ENCODE peak calls at places on chromosomes 7 and 10, in six cellular contexts. J is NCI-H82, F is hepatic stellate cell, V is COR-L47, C is AG09319, Y is globus pallidus. G is an unnamed sample.

GRCh38 chr10:49008505-49009202 is 69.0 kb upstream of the LRRC18 start:
- DNase-seq in J (no peak), F (no peak), V (no peak), C (no peak), Y (no peak), G (no peak)

GRCh38 chr7:26156454-26157365 is 4.7 kb downstream of the NFE2L3 start:
- DNase-seq in J (no peak), F (peak; percentile 70), V (no peak), C (peak; percentile 37), Y (no peak), G (no peak)

GRCh38 chr10:112435013-112435619 is 11.6 kb downstream of the ZDHHC6 start:
- DNase-seq in J (peak; percentile 5), F (peak; percentile 8), V (no peak), C (peak; percentile 5), Y (no peak), G (no peak)

GRCh38 chr10:112475565-112476233 is 28.7 kb downstream of the VTI1A start:
- DNase-seq in J (no peak), F (no peak), V (no peak), C (no peak), Y (peak; percentile 15), G (no peak)

GRCh38 chr7:95095259-95096122 is 188.1 kb downstream of the PPP1R9A start:
- DNase-seq in J (no peak), F (no peak), V (no peak), C (no peak), Y (peak; percentile 77), G (no peak)

GRCh38 chr10:6778992-6779701 is 199.1 kb upstream of the PRKCQ start:
- DNase-seq in J (no peak), F (no peak), V (no peak), C (peak; percentile 61), Y (peak; percentile 75), G (no peak)

GRCh38 chr10:124177180-124177518 is 83.8 kb upstream of the CHST15 start:
- DNase-seq in J (no peak), F (no peak), V (no peak), C (no peak), Y (no peak), G (no peak)

GRCh38 chr10:125037145-125037544 is 95.2 kb downstream of the ZRANB1 start:
- DNase-seq in J (no peak), F (peak; percentile 90), V (no peak), C (no peak), Y (no peak), G (no peak)

GRCh38 chr7:14691597-14692203 is 210.9 kb downstream of the DGKB start:
- DNase-seq in J (peak; percentile 62), F (no peak), V (no peak), C (peak; percentile 7), Y (peak; percentile 37), G (peak; percentile 33)

GRCh38 chr10:43036581-43037428 is 40.1 kb upstream of the RET start:
- DNase-seq in J (no peak), F (no peak), V (no peak), C (no peak), Y (no peak), G (no peak)

GRCh38 chr10:55091691-55092328 is 290.8 kb upstream of the PCDH15 start:
- DNase-seq in J (peak; percentile 1), F (no peak), V (peak; percentile 7), C (no peak), Y (peak; percentile 5), G (no peak)

GRCh38 chr10:125083576-125083920 is 76.8 kb downstream of the CTBP2 start:
- DNase-seq in J (no peak), F (peak; percentile 80), V (no peak), C (peak; percentile 39), Y (no peak), G (no peak)

GRCh38 chr10:48366261-48366660 is 59.8 kb downstream of the MAPK8 start:
- DNase-seq in J (no peak), F (no peak), V (no peak), C (no peak), Y (no peak), G (no peak)

GRCh38 chr7:20227291-20227795 is 10.2 kb upstream of the MACC1 start:
- DNase-seq in J (peak; percentile 55), F (no peak), V (no peak), C (no peak), Y (no peak), G (no peak)

GRCh38 chr10:132630666-132631347 is 93.2 kb downstream of the INPP5A start:
- DNase-seq in J (no peak), F (peak; percentile 73), V (no peak), C (no peak), Y (no peak), G (no peak)

GRCh38 chr7:17646181-17646956 is 293.9 kb downstream of the SNX13 start:
- DNase-seq in J (peak; percentile 3), F (no peak), V (no peak), C (no peak), Y (no peak), G (no peak)

GRCh38 chr7:30901856-30902255 is 9.8 kb upstream of the AQP1 start:
- DNase-seq in J (peak; percentile 4), F (no peak), V (no peak), C (no peak), Y (no peak), G (no peak)

GRCh38 chr7:85070967-85071628 is 115.8 kb downstream of the SEMA3D start:
- DNase-seq in J (no peak), F (no peak), V (no peak), C (no peak), Y (no peak), G (no peak)

GRCh38 chr7:35736725-35737124 is 41.8 kb upstream of the HERPUD2 start:
- DNase-seq in J (no peak), F (no peak), V (no peak), C (no peak), Y (no peak), G (no peak)

GRCh38 chr10:30178565-30178964 is 119.2 kb upstream of the JCAD start:
- DNase-seq in J (no peak), F (no peak), V (no peak), C (peak; percentile 74), Y (no peak), G (no peak)

GRCh38 chr7:123601530-123601929 is at the start of gene ASB15:
- DNase-seq in J (peak; percentile 95), F (no peak), V (peak; percentile 46), C (no peak), Y (no peak), G (peak; percentile 38)

GRCh38 chr10:113060221-113061053 is 110.4 kb downstream of the TCF7L2 start:
- DNase-seq in J (no peak), F (no peak), V (no peak), C (no peak), Y (peak; percentile 78), G (no peak)

GRCh38 chr7:4631664-4632171 is 50.4 kb upstream of the FOXK1 start:
- DNase-seq in J (peak; percentile 81), F (peak; percentile 94), V (peak; percentile 76), C (peak; percentile 80), Y (peak; percentile 83), G (peak; percentile 54)

GRCh38 chr7:70700055-70700934 is 431.6 kb upstream of the GALNT17 start:
- DNase-seq in J (peak; percentile 73), F (no peak), V (no peak), C (no peak), Y (no peak), G (no peak)

GRCh38 chr7:73703985-73704639 is 15.4 kb downstream of the STX1A start:
- DNase-seq in J (peak; percentile 94), F (peak; percentile 60), V (no peak), C (no peak), Y (no peak), G (no peak)

GRCh38 chr10:123939591-123939990 is 48.0 kb upstream of the CPXM2 start:
- DNase-seq in J (no peak), F (no peak), V (no peak), C (no peak), Y (no peak), G (no peak)

GRCh38 chr7:12490105-12490688 is 80.3 kb upstream of the SCIN start:
- DNase-seq in J (peak; percentile 54), F (peak; percentile 9), V (peak; percentile 66), C (no peak), Y (peak; percentile 11), G (peak; percentile 64)

GRCh38 chr10:88874271-88874670 is 5.8 kb upstream of the STAMBPL1 start:
- DNase-seq in J (no peak), F (no peak), V (no peak), C (no peak), Y (no peak), G (no peak)

GRCh38 chr7:141342664-141343400 is 208.4 kb upstream of the AGK start:
- DNase-seq in J (no peak), F (no peak), V (no peak), C (no peak), Y (no peak), G (no peak)

GRCh38 chr7:120028636-120029035 is 244.3 kb upstream of the KCND2 start:
- DNase-seq in J (no peak), F (no peak), V (no peak), C (peak; percentile 46), Y (no peak), G (no peak)

GRCh38 chr7:71303566-71303965 is 171.6 kb downstream of the GALNT17 start:
- DNase-seq in J (no peak), F (no peak), V (no peak), C (no peak), Y (no peak), G (no peak)

GRCh38 chr10:114684085-114684821 is 26.2 kb upstream of the ABLIM1 start:
- DNase-seq in J (no peak), F (no peak), V (no peak), C (no peak), Y (peak; percentile 64), G (no peak)

GRCh38 chr7:134444198-134444960 is 14.5 kb downstream of the AKR1B1 start:
- DNase-seq in J (no peak), F (no peak), V (no peak), C (no peak), Y (peak; percentile 80), G (no peak)